ENCODE peak calls at places on chromosomes 1 and 21, in five cellular contexts. T is stromal cell of bone marrow, I is neural crest cell, K is GM23248, W is EL. S is an unnamed sample.

GRCh38 chr21:45524756-45525152 is 17.5 kb downstream of the SLC19A1 start:
- DNase-seq in T (no peak), I (no peak), K (no peak), W (no peak), S (no peak)

GRCh38 chr1:117077267-117077666 is 17.1 kb downstream of the TTF2 start:
- DNase-seq in T (peak; percentile 82), I (no peak), K (peak; percentile 93), W (peak; percentile 86), S (peak; percentile 75)

GRCh38 chr1:37764888-37765441 is at the start of gene EPHA10:
- DNase-seq in T (no peak), I (peak; percentile 35), K (no peak), W (no peak), S (no peak)

GRCh38 chr21:43343992-43344886 is 82.7 kb downstream of the SIK1 start:
- DNase-seq in T (no peak), I (no peak), K (no peak), W (no peak), S (no peak)

GRCh38 chr1:175911138-175911537 is 167.7 kb upstream of the TNR start:
- DNase-seq in T (no peak), I (no peak), K (no peak), W (no peak), S (no peak)

GRCh38 chr1:232921416-232921815 is 29.0 kb upstream of the NTPCR start:
- DNase-seq in T (peak; percentile 6), I (no peak), K (peak; percentile 39), W (no peak), S (no peak)

GRCh38 chr1:154628122-154628405 is 20.1 kb upstream of the ADAR start:
- DNase-seq in T (no peak), I (no peak), K (no peak), W (no peak), S (no peak)

GRCh38 chr21:26954591-26955214 is 12.2 kb downstream of the ADAMTS5 start:
- DNase-seq in T (no peak), I (no peak), K (no peak), W (no peak), S (no peak)

GRCh38 chr1:206794294-206794908 is 22.1 kb upstream of the IL10 start:
- DNase-seq in T (no peak), I (no peak), K (no peak), W (no peak), S (no peak)

GRCh38 chr1:232984577-232985425 is 34.4 kb downstream of the NTPCR start:
- DNase-seq in T (no peak), I (peak; percentile 36), K (no peak), W (no peak), S (no peak)

GRCh38 chr1:57671750-57672149 is 247.9 kb upstream of the DAB1 start:
- DNase-seq in T (no peak), I (no peak), K (no peak), W (no peak), S (no peak)

GRCh38 chr21:41368361-41369104 is 6.7 kb downstream of the MX2 start:
- DNase-seq in T (no peak), I (no peak), K (no peak), W (no peak), S (no peak)

GRCh38 chr1:204659061-204659460 is 26.5 kb downstream of the LRRN2 start:
- DNase-seq in T (no peak), I (no peak), K (peak; percentile 34), W (no peak), S (peak; percentile 18)

GRCh38 chr1:31818204-31818603 is 2.4 kb upstream of the SPOCD1 start:
- DNase-seq in T (no peak), I (no peak), K (no peak), W (no peak), S (no peak)

GRCh38 chr1:60078182-60078581 is 4.6 kb upstream of the C1orf87 start:
- DNase-seq in T (no peak), I (no peak), K (peak; percentile 38), W (no peak), S (no peak)

GRCh38 chr21:42207426-42207825 is 11.5 kb upstream of the ABCG1 start:
- DNase-seq in T (no peak), I (no peak), K (no peak), W (no peak), S (no peak)

GRCh38 chr1:222000131-222000530 is 258.2 kb upstream of the DUSP10 start:
- DNase-seq in T (no peak), I (no peak), K (no peak), W (no peak), S (no peak)

GRCh38 chr1:17874231-17874630 is 119.1 kb downstream of the ACTL8 start:
- DNase-seq in T (peak; percentile 62), I (no peak), K (peak; percentile 86), W (peak; percentile 97), S (peak; percentile 87)

GRCh38 chr1:112686835-112687234 is 12.4 kb downstream of the MOV10 start:
- DNase-seq in T (no peak), I (no peak), K (no peak), W (no peak), S (no peak)

GRCh38 chr1:202376247-202376646 is 27.7 kb downstream of the PPP1R12B start:
- DNase-seq in T (no peak), I (no peak), K (peak; percentile 58), W (no peak), S (no peak)

GRCh38 chr1:50471967-50472366 is 48.7 kb upstream of the DMRTA2 start:
- DNase-seq in T (no peak), I (no peak), K (no peak), W (no peak), S (no peak)

GRCh38 chr1:153426809-153427208 is 10.5 kb downstream of the S100A7A start:
- DNase-seq in T (no peak), I (no peak), K (no peak), W (no peak), S (no peak)

GRCh38 chr1:187244623-187245022 is 415.9 kb downstream of the PLA2G4A start:
- DNase-seq in T (no peak), I (no peak), K (no peak), W (peak; percentile 7), S (peak; percentile 30)

GRCh38 chr21:36980280-36981048 is 14.0 kb upstream of the HLCS start:
- DNase-seq in T (no peak), I (no peak), K (peak; percentile 58), W (no peak), S (no peak)

GRCh38 chr1:94654031-94654430 is 112.5 kb upstream of the F3 start:
- DNase-seq in T (no peak), I (no peak), K (peak; percentile 23), W (peak; percentile 72), S (peak; percentile 95)

GRCh38 chr1:217078010-217078704 is 354.9 kb upstream of the ESRRG start:
- DNase-seq in T (no peak), I (no peak), K (no peak), W (no peak), S (no peak)

GRCh38 chr1:18965206-18966173 is 9.0 kb upstream of the IFFO2 start:
- DNase-seq in T (no peak), I (no peak), K (peak; percentile 90), W (peak; percentile 83), S (peak; percentile 73)

GRCh38 chr21:45485686-45486442 is 56.4 kb downstream of the SLC19A1 start:
- DNase-seq in T (no peak), I (no peak), K (no peak), W (no peak), S (no peak)

GRCh38 chr1:21816602-21817302 is 4.7 kb downstream of the LDLRAD2 start:
- DNase-seq in T (peak; percentile 32), I (no peak), K (peak; percentile 48), W (peak; percentile 84), S (peak; percentile 61)

GRCh38 chr1:31701137-31701736 is 2.6 kb downstream of the COL16A1 start:
- DNase-seq in T (peak; percentile 91), I (no peak), K (peak; percentile 93), W (peak; percentile 98), S (peak; percentile 92)

GRCh38 chr1:1013105-1013921 is at the start of gene ISG15:
- DNase-seq in T (peak; percentile 82), I (peak; percentile 62), K (peak; percentile 96), W (peak; percentile 97), S (peak; percentile 71)

GRCh38 chr1:32998009-32998555 is 33.5 kb upstream of the RNF19B start:
- DNase-seq in T (no peak), I (no peak), K (peak; percentile 24), W (peak; percentile 40), S (no peak)

GRCh38 chr1:156838972-156839371 is 19.9 kb downstream of the INSRR start:
- DNase-seq in T (no peak), I (peak; percentile 57), K (peak; percentile 34), W (peak; percentile 23), S (no peak)

GRCh38 chr1:55288245-55288644 is 73.1 kb upstream of the USP24 start:
- DNase-seq in T (peak; percentile 40), I (no peak), K (peak; percentile 18), W (no peak), S (no peak)

GRCh38 chr1:22285545-22286396 is 142.9 kb upstream of the WNT4 start:
- DNase-seq in T (no peak), I (no peak), K (no peak), W (no peak), S (no peak)

GRCh38 chr1:183548136-183548535 is 42.1 kb downstream of the NCF2 start:
- DNase-seq in T (no peak), I (no peak), K (no peak), W (no peak), S (no peak)

GRCh38 chr1:213678348-213678747 is 309.4 kb upstream of the PROX1 start:
- DNase-seq in T (no peak), I (no peak), K (no peak), W (no peak), S (no peak)

GRCh38 chr1:3246251-3246650 is 177.2 kb downstream of the PRDM16 start:
- DNase-seq in T (no peak), I (no peak), K (no peak), W (no peak), S (no peak)

GRCh38 chr21:35226302-35226701 is 177.2 kb upstream of the RUNX1 start:
- DNase-seq in T (peak; percentile 75), I (no peak), K (peak; percentile 48), W (peak; percentile 80), S (peak; percentile 54)